ENCODE peak calls at places on chromosomes 1 and 21, in seven cellular contexts. F, N, P, D, R, Y and O are unnamed samples.
A peak's percentile ranks its signal among the peaks of the same experiment; 100 is the strongest.

GRCh38 chr1:39671793-39672550 is at the start of gene NT5C1A:
- DNase-seq in R (no peak), D (no peak), Y (no peak), P (no peak), N (no peak), F (no peak), O (no peak)

GRCh38 chr21:34885125-34885524 is 164.0 kb downstream of the RUNX1 start:
- DNase-seq in N (no peak), D (no peak), P (peak; percentile 33), Y (no peak), R (no peak), F (no peak), O (no peak)

GRCh38 chr1:30916296-30916695 is 7.7 kb upstream of the SDC3 start:
- DNase-seq in F (no peak), R (no peak), Y (no peak), P (no peak), D (no peak), N (no peak), O (no peak)

GRCh38 chr1:23903754-23904153 is 9.4 kb downstream of the CNR2 start:
- DNase-seq in F (no peak), Y (no peak), P (no peak), N (no peak), R (no peak), D (no peak), O (no peak)

GRCh38 chr1:109910963-109911798 is 532 bp downstream of the CSF1 start:
- DNase-seq in D (no peak), Y (no peak), F (no peak), N (no peak), R (no peak), P (no peak), O (no peak)

GRCh38 chr1:16005597-16005996 is 1.6 kb downstream of the SRARP start:
- DNase-seq in R (no peak), F (no peak), N (no peak), Y (no peak), D (no peak), P (no peak), O (no peak)

GRCh38 chr1:153387785-153388184 is 3.1 kb downstream of the S100A8 start:
- DNase-seq in N (no peak), D (no peak), Y (no peak), P (no peak), R (no peak), F (no peak), O (no peak)

GRCh38 chr1:166971252-166971651 is 4.1 kb downstream of the ILDR2 start:
- DNase-seq in D (no peak), Y (no peak), F (no peak), P (peak; percentile 30), R (no peak), N (no peak), O (no peak)

GRCh38 chr21:31383770-31384169 is 39.7 kb upstream of the TIAM1 start:
- DNase-seq in P (no peak), N (no peak), D (no peak), F (no peak), R (no peak), Y (no peak), O (no peak)

GRCh38 chr1:115783311-115783710 is 14.8 kb upstream of the CASQ2 start:
- DNase-seq in Y (no peak), F (no peak), D (no peak), P (no peak), N (no peak), R (no peak), O (peak; percentile 57)

GRCh38 chr1:109277434-109278204 is 5.3 kb downstream of the PSRC1 start:
- DNase-seq in Y (no peak), N (peak; percentile 91), P (peak; percentile 70), R (peak; percentile 40), F (no peak), D (no peak), O (no peak)

GRCh38 chr21:45102391-45102932 is 28.1 kb downstream of the ADARB1 start:
- DNase-seq in P (no peak), D (peak; percentile 42), F (no peak), Y (peak; percentile 39), R (no peak), N (no peak), O (peak; percentile 40)

GRCh38 chr1:51327386-51327785 is 3.0 kb downstream of the TTC39A start:
- DNase-seq in N (no peak), P (no peak), D (no peak), Y (no peak), R (no peak), F (no peak), O (no peak)

GRCh38 chr21:34704119-34704518 is 35.3 kb downstream of the CLIC6 start:
- DNase-seq in Y (no peak), D (peak; percentile 78), P (no peak), N (no peak), R (no peak), F (peak; percentile 62), O (no peak)

GRCh38 chr1:203057831-203058673 is 27.8 kb downstream of the MYOG start:
- DNase-seq in P (no peak), N (no peak), R (no peak), F (no peak), D (peak; percentile 74), Y (peak; percentile 70), O (no peak)

GRCh38 chr1:78607944-78608343 is 12.3 kb upstream of the IFI44L start:
- DNase-seq in P (no peak), F (no peak), N (no peak), R (no peak), D (no peak), Y (no peak), O (no peak)